ENCODE peak calls at places on chromosomes 11 and 22, in five cellular contexts. One of them, this sample, is unnamed.
A peak's percentile ranks its signal among the peaks of the same experiment; 100 is the strongest.

GRCh38 chr11:46223252-46223513 is 54.3 kb upstream of the CREB3L1 start:
- DNase-seq in iris pigment epithelial cell: no peak
- DNase-seq in ELR: no peak
- DNase-seq in neuronal stem cell: no peak
- DNase-seq in lower lobe of right lung: no peak
- DNase-seq in this sample: no peak

GRCh38 chr11:9741260-9741659 is 77.4 kb downstream of the SWAP70 start:
- DNase-seq in lower lobe of right lung: no peak
- DNase-seq in ELR: no peak
- DNase-seq in iris pigment epithelial cell: no peak
- DNase-seq in neuronal stem cell: no peak
- DNase-seq in this sample: no peak

GRCh38 chr11:73271936-73272679 is at the start of gene P2RY6:
- DNase-seq in lower lobe of right lung: peak; percentile 62
- DNase-seq in ELR: peak; percentile 79
- DNase-seq in iris pigment epithelial cell: peak; percentile 39
- DNase-seq in neuronal stem cell: no peak
- DNase-seq in this sample: no peak

GRCh38 chr11:115682101-115682500 is 177.9 kb upstream of the CADM1 start:
- DNase-seq in lower lobe of right lung: no peak
- DNase-seq in neuronal stem cell: no peak
- DNase-seq in iris pigment epithelial cell: no peak
- DNase-seq in ELR: no peak
- DNase-seq in this sample: no peak

GRCh38 chr11:43957571-43957970 is 15.1 kb downstream of the C11orf96 start:
- DNase-seq in ELR: no peak
- DNase-seq in iris pigment epithelial cell: no peak
- DNase-seq in lower lobe of right lung: no peak
- DNase-seq in neuronal stem cell: no peak
- DNase-seq in this sample: no peak

GRCh38 chr11:27950339-27950738 is 157.6 kb downstream of the KIF18A start:
- DNase-seq in lower lobe of right lung: no peak
- DNase-seq in ELR: no peak
- DNase-seq in neuronal stem cell: no peak
- DNase-seq in iris pigment epithelial cell: no peak
- DNase-seq in this sample: no peak

GRCh38 chr22:37242395-37242918 is 1.6 kb downstream of the RAC2 start:
- DNase-seq in iris pigment epithelial cell: peak; percentile 60
- DNase-seq in lower lobe of right lung: peak; percentile 89
- DNase-seq in neuronal stem cell: no peak
- DNase-seq in ELR: peak; percentile 79
- DNase-seq in this sample: peak; percentile 76

GRCh38 chr11:118135796-118136165 is 16.8 kb downstream of the SCN4B start:
- DNase-seq in neuronal stem cell: no peak
- DNase-seq in ELR: no peak
- DNase-seq in lower lobe of right lung: no peak
- DNase-seq in iris pigment epithelial cell: no peak
- DNase-seq in this sample: no peak

GRCh38 chr11:92224394-92225205 is at the start of gene FAT3:
- DNase-seq in ELR: peak; percentile 1
- DNase-seq in neuronal stem cell: peak; percentile 81
- DNase-seq in iris pigment epithelial cell: peak; percentile 28
- DNase-seq in lower lobe of right lung: peak; percentile 39
- DNase-seq in this sample: peak; percentile 52

GRCh38 chr11:84291996-84292395 is 1005.8 kb upstream of the CCDC90B start:
- DNase-seq in iris pigment epithelial cell: peak; percentile 50
- DNase-seq in neuronal stem cell: no peak
- DNase-seq in ELR: no peak
- DNase-seq in lower lobe of right lung: no peak
- DNase-seq in this sample: no peak